ENCODE peak calls at places on chromosomes 1 and 21, in ten cellular contexts. I is cardiac septum; A is fibroblast of the conjunctiva; J is SJSA1; Y is LoVo; P is endothelial cell of umbilical vein; S is HEK293T; D is uterus; Z is stimulated activated CD4-positive, alpha-beta T cell treated with anti-CD3 and anti-CD28 coated beads, TNF-alpha, amount 100 ng/mL, for 24 hours; F is AG09319. W is an unnamed sample.

GRCh38 chr1:33256335-33256700 is at the start of gene ZNF362:
- DNase-seq in Y (peak), F (no peak), S (peak), P (peak), A (peak), D (peak), Z (peak), I (no peak), J (peak), W (peak)

GRCh38 chr21:46634966-46635323 is 529 bp upstream of the PRMT2 start:
- DNase-seq in A (peak), F (peak), Y (peak), P (peak), D (peak), J (peak), S (no peak), Z (no peak), I (no peak), W (peak)

GRCh38 chr1:19512545-19512944 is 27.2 kb upstream of the CAPZB start:
- DNase-seq in Y (no peak), F (no peak), D (no peak), S (no peak), A (no peak), J (no peak), I (no peak), P (no peak), Z (no peak), W (peak)

GRCh38 chr1:168218647-168219046 is 7.2 kb upstream of the SFT2D2 start:
- DNase-seq in D (no peak), F (no peak), Y (no peak), I (no peak), P (no peak), J (no peak), A (no peak), S (no peak), Z (no peak), W (no peak)

GRCh38 chr21:33642896-33643657 is 776 bp downstream of the ITSN1 start:
- DNase-seq in I (no peak), J (peak), Y (peak), A (no peak), Z (no peak), S (peak), D (peak), P (peak), F (no peak), W (peak)

GRCh38 chr1:115506523-115507255 is 135.1 kb upstream of the VANGL1 start:
- DNase-seq in A (no peak), I (no peak), J (no peak), Z (no peak), D (no peak), P (no peak), S (no peak), F (no peak), Y (no peak), W (peak)

GRCh38 chr1:110230381-110231199 is 20.5 kb downstream of the KCNC4 start:
- DNase-seq in P (no peak), A (no peak), S (no peak), I (no peak), Z (no peak), F (no peak), J (no peak), D (no peak), Y (no peak), W (no peak)

GRCh38 chr21:44442266-44443125 is 12.8 kb upstream of the LRRC3 start:
- DNase-seq in D (no peak), F (no peak), A (no peak), Y (no peak), S (no peak), Z (no peak), P (no peak), I (no peak), J (no peak), W (no peak)

GRCh38 chr1:84583648-84584047 is 9.4 kb upstream of the CTBS start:
- DNase-seq in D (no peak), F (no peak), Z (no peak), Y (no peak), P (no peak), A (no peak), J (no peak), S (no peak), I (no peak), W (no peak)

GRCh38 chr1:36513676-36514473 is 31.2 kb upstream of the CSF3R start:
- DNase-seq in F (no peak), D (no peak), Z (no peak), J (no peak), A (no peak), Y (no peak), I (no peak), P (no peak), S (no peak), W (no peak)

GRCh38 chr1:53987880-53988279 is 30.1 kb downstream of the LDLRAD1 start:
- DNase-seq in Y (no peak), P (no peak), A (no peak), F (no peak), S (no peak), D (no peak), J (no peak), I (no peak), Z (no peak), W (no peak)

GRCh38 chr1:119225831-119226230 is 85.4 kb upstream of the WARS2 start:
- DNase-seq in P (no peak), Y (no peak), F (no peak), J (no peak), Z (no peak), I (no peak), S (peak), D (no peak), A (no peak), W (no peak)

GRCh38 chr1:40449684-40450490 is at the start of gene ZFP69B:
- DNase-seq in A (peak), I (peak), J (peak), D (peak), F (peak), Y (peak), S (peak), Z (peak), P (peak), W (peak)

GRCh38 chr1:14780271-14780670 is 181.8 kb downstream of the KAZN start:
- DNase-seq in D (no peak), A (no peak), Y (no peak), S (no peak), F (no peak), J (no peak), P (no peak), I (no peak), Z (no peak), W (no peak)

GRCh38 chr21:16419188-16419874 is 689.5 kb downstream of the USP25 start:
- DNase-seq in F (peak), P (peak), D (peak), S (peak), A (peak), Y (no peak), I (peak), Z (no peak), J (peak), W (peak)

GRCh38 chr1:210201671-210202070 is 30.9 kb upstream of the SERTAD4 start:
- DNase-seq in Y (no peak), A (no peak), D (no peak), I (no peak), S (no peak), F (no peak), Z (no peak), P (no peak), J (no peak), W (no peak)

GRCh38 chr1:206909167-206909882 is 12.1 kb downstream of the IL24 start:
- DNase-seq in Z (no peak), P (no peak), D (peak), A (no peak), Y (peak), S (peak), I (no peak), F (no peak), J (peak), W (peak)

GRCh38 chr1:177953549-177953948 is 16.3 kb downstream of the SEC16B start:
- DNase-seq in Z (no peak), I (no peak), P (no peak), A (no peak), F (no peak), J (no peak), Y (no peak), S (no peak), D (no peak), W (no peak)

GRCh38 chr1:154327466-154328317 is 2.4 kb downstream of the ATP8B2 start:
- DNase-seq in F (no peak), P (peak), I (no peak), D (peak), Y (no peak), Z (no peak), S (no peak), A (no peak), J (no peak), W (no peak)

GRCh38 chr1:80656011-80656627 is 1144.6 kb upstream of the ADGRL2 start:
- DNase-seq in Y (no peak), P (no peak), S (peak), Z (no peak), D (no peak), I (no peak), J (no peak), F (no peak), A (peak), W (no peak)

GRCh38 chr1:231872461-231872910 is 245.9 kb downstream of the DISC1 start:
- DNase-seq in A (no peak), D (no peak), I (no peak), P (peak), F (peak), S (no peak), J (no peak), Y (no peak), Z (no peak), W (peak)

GRCh38 chr1:89149229-89149628 is 23.3 kb upstream of the GBP2 start:
- DNase-seq in Z (no peak), Y (no peak), D (peak), S (no peak), P (peak), I (no peak), J (no peak), A (no peak), F (no peak), W (peak)

GRCh38 chr1:109392788-109393580 is 4.7 kb downstream of the SORT1 start:
- DNase-seq in P (peak), F (no peak), D (peak), J (peak), S (peak), I (peak), Y (peak), Z (no peak), A (no peak), W (peak)

W was measured in Daoy.